ENCODE peak calls at places on chromosomes 3 and 15, in four cellular contexts. A is HuH-7; Z is activated T-cell treated with anti-CD3 and anti-CD28 coated beads, Interleukin-2, amount 50 U/mL, for 4 hours; U is activated CD4-positive, alpha-beta T cell treated with anti-CD3 and anti-CD28 coated beads for 36 hours. J is an unnamed sample.

GRCh38 chr3:174016186-174016585 is 618.6 kb downstream of the NLGN1 start:
- DNase-seq in A (no peak), Z (no peak), U (no peak), J (no peak)

GRCh38 chr3:115518100-115518852 is 105.0 kb upstream of the GAP43 start:
- DNase-seq in A (no peak), Z (no peak), U (no peak), J (peak; percentile 67)

GRCh38 chr15:40097968-40098476 is 10.7 kb downstream of the BMF start:
- DNase-seq in A (no peak), Z (no peak), U (no peak), J (peak; percentile 87)

GRCh38 chr3:139534992-139535879 is 4.3 kb downstream of the RBP1 start:
- DNase-seq in A (peak; percentile 32), Z (no peak), U (no peak), J (peak; percentile 89)

GRCh38 chr15:85745525-85745924 is 49.2 kb downstream of the KLHL25 start:
- DNase-seq in A (no peak), Z (no peak), U (no peak), J (peak; percentile 21)

GRCh38 chr3:138127636-138128365 is 4.4 kb downstream of the A4GNT start:
- DNase-seq in A (no peak), Z (no peak), U (no peak), J (no peak)

GRCh38 chr3:20225769-20226168 is 39.8 kb upstream of the SGO1 start:
- DNase-seq in A (peak; percentile 49), Z (no peak), U (no peak), J (no peak)

GRCh38 chr3:58586776-58587192 is 9.6 kb upstream of the FAM107A start:
- DNase-seq in A (no peak), Z (no peak), U (no peak), J (no peak)

GRCh38 chr15:40493089-40493840 is 22.5 kb downstream of the CHST14 start:
- DNase-seq in A (no peak), Z (peak; percentile 50), U (peak; percentile 83), J (no peak)

GRCh38 chr15:26298010-26298661 is 435.0 kb upstream of the ATP10A start:
- DNase-seq in A (no peak), Z (no peak), U (no peak), J (no peak)

GRCh38 chr3:64859625-64860590 is 172.1 kb upstream of the ADAMTS9 start:
- DNase-seq in A (no peak), Z (no peak), U (no peak), J (no peak)

GRCh38 chr15:93158104-93158503 is 69.1 kb upstream of the RGMA start:
- DNase-seq in A (no peak), Z (no peak), U (no peak), J (no peak)

GRCh38 chr3:133237380-133237779 is 162.5 kb upstream of the BFSP2 start:
- DNase-seq in A (no peak), Z (no peak), U (no peak), J (no peak)

GRCh38 chr3:10994311-10994710 is 1.8 kb downstream of the SLC6A1 start:
- DNase-seq in A (no peak), Z (no peak), U (no peak), J (no peak)

GRCh38 chr3:126699011-126699410 is 5.0 kb upstream of the CHCHD6 start:
- DNase-seq in A (no peak), Z (no peak), U (no peak), J (no peak)

GRCh38 chr15:79844221-79844620 is 52.6 kb downstream of the MTHFS start:
- DNase-seq in A (no peak), Z (no peak), U (no peak), J (no peak)

GRCh38 chr3:177522051-177522450 is 324.8 kb upstream of the TBL1XR1 start:
- DNase-seq in A (no peak), Z (no peak), U (no peak), J (no peak)

J was measured in tibial artery.